ENCODE peak calls at places on chromosomes 1 and 21, in four cellular contexts. A, F, J and L are unnamed samples.

GRCh38 chr1:177305040-177306018 is 134.6 kb downstream of the BRINP2 start:
- DNase-seq in A (no peak), F (no peak), J (no peak), L (no peak)

GRCh38 chr1:63892632-63893395 is 119.0 kb downstream of the ROR1 start:
- DNase-seq in A (peak; percentile 94), F (no peak), J (peak; percentile 92), L (peak; percentile 61)

GRCh38 chr1:180953791-180954721 is 41.4 kb downstream of the KIAA1614 start:
- DNase-seq in A (no peak), F (no peak), J (peak; percentile 71), L (peak; percentile 67)

GRCh38 chr1:202207292-202207691 is 13.7 kb downstream of the LGR6 start:
- DNase-seq in A (peak; percentile 44), F (no peak), J (peak; percentile 77), L (peak; percentile 61)

GRCh38 chr1:68470388-68470970 is 20.7 kb upstream of the RPE65 start:
- DNase-seq in A (no peak), F (no peak), J (no peak), L (peak; percentile 52)

GRCh38 chr1:44421374-44422028 is 16.4 kb downstream of the RNF220 start:
- DNase-seq in A (no peak), F (no peak), J (no peak), L (no peak)

GRCh38 chr1:226697151-226697575 is 41.9 kb downstream of the ITPKB start:
- DNase-seq in A (peak; percentile 35), F (no peak), J (peak; percentile 82), L (peak; percentile 73)

GRCh38 chr21:46226920-46227599 is 1.5 kb downstream of the LSS start:
- DNase-seq in A (no peak), F (no peak), J (peak; percentile 27), L (peak; percentile 91)

GRCh38 chr1:20386682-20387081 is 96.0 kb downstream of the VWA5B1 start:
- DNase-seq in A (no peak), F (no peak), J (no peak), L (no peak)

GRCh38 chr1:107681001-107681479 is 283.9 kb downstream of the VAV3 start:
- DNase-seq in A (no peak), F (no peak), J (no peak), L (no peak)

GRCh38 chr1:181087400-181087901 is 1.0 kb upstream of the IER5 start:
- DNase-seq in A (no peak), F (no peak), J (peak; percentile 15), L (no peak)

GRCh38 chr1:115463347-115463746 is 125.3 kb upstream of the NGF start:
- DNase-seq in A (no peak), F (no peak), J (no peak), L (no peak)
- TF ChIP-seq CTCF in A (peak; percentile 21), F (no peak), J (no peak), L (no peak)

GRCh38 chr1:117093870-117094621 is 27.5 kb downstream of the TRIM45 start:
- DNase-seq in A (peak; percentile 61), F (peak; percentile 11), J (peak; percentile 95), L (peak; percentile 64)
- TF ChIP-seq CTCF in A (peak; percentile 42), F (peak; percentile 53), J (peak; percentile 36), L (peak; percentile 50)

GRCh38 chr1:235468970-235469369 is 35.3 kb downstream of the B3GALNT2 start:
- DNase-seq in A (peak; percentile 47), F (no peak), J (peak; percentile 90), L (peak; percentile 42)
- TF ChIP-seq CTCF in A (peak; percentile 8), F (no peak), J (peak; percentile 4), L (peak; percentile 26)

GRCh38 chr1:203800001-203800400 is 4.6 kb downstream of the ZBED6 start:
- DNase-seq in A (no peak), F (no peak), J (no peak), L (no peak)

GRCh38 chr1:203799157-203799556 is 3.7 kb downstream of the ZBED6 start:
- DNase-seq in A (no peak), F (no peak), J (peak; percentile 34), L (no peak)

GRCh38 chr1:203796223-203796747 is 862 bp downstream of the ZBED6 start:
- DNase-seq in A (no peak), F (peak; percentile 25), J (peak; percentile 36), L (peak; percentile 43)

GRCh38 chr1:203797216-203797615 is 1.8 kb downstream of the ZBED6 start:
- DNase-seq in A (no peak), F (no peak), J (no peak), L (no peak)

GRCh38 chr1:203797948-203798347 is 2.5 kb downstream of the ZBED6 start:
- DNase-seq in A (no peak), F (no peak), J (no peak), L (no peak)
- TF ChIP-seq CTCF in A (no peak), F (no peak), J (no peak), L (no peak)

GRCh38 chr1:205563927-205564441 is 59.5 kb downstream of the CDK18 start:
- DNase-seq in A (no peak), F (no peak), J (no peak), L (no peak)
- TF ChIP-seq CTCF in A (no peak), F (no peak), J (no peak), L (no peak)